ENCODE peak calls at places on chromosomes 13 and 19, in seven cellular contexts. M, Y, Q, R, W, L and F are unnamed samples.

GRCh38 chr19:811007-811434 is 10.7 kb downstream of the PLPPR3 start:
- DNase-seq in Y (peak), Q (no peak), L (no peak), M (no peak), R (no peak), W (no peak), F (no peak)

GRCh38 chr19:29256516-29256915 is 43.6 kb upstream of the UQCRFS1 start:
- DNase-seq in Q (no peak), M (no peak), W (no peak), Y (no peak), L (no peak), R (no peak), F (no peak)

GRCh38 chr19:7845390-7846179 is 15.6 kb downstream of the EVI5L start:
- DNase-seq in M (no peak), Q (no peak), L (no peak), W (no peak), Y (no peak), R (no peak), F (no peak)

GRCh38 chr19:5563941-5564612 is 3.7 kb downstream of the TINCR start:
- DNase-seq in Q (no peak), W (no peak), M (no peak), Y (no peak), R (no peak), L (peak), F (peak)

GRCh38 chr13:113399755-113400149 is 35.8 kb upstream of the GRTP1 start:
- DNase-seq in R (no peak), W (no peak), M (no peak), Q (no peak), L (no peak), Y (no peak), F (no peak)

GRCh38 chr13:76991432-76991795 is 467 bp upstream of the CLN5 start:
- DNase-seq in W (no peak), R (no peak), Q (peak), L (no peak), Y (no peak), M (peak), F (peak)

GRCh38 chr19:11448923-11449554 is 13.6 kb downstream of the PRKCSH start:
- DNase-seq in W (no peak), R (no peak), M (no peak), Q (no peak), L (no peak), Y (no peak), F (no peak)

GRCh38 chr13:110137677-110138008 is 169.3 kb downstream of the COL4A1 start:
- DNase-seq in L (no peak), W (no peak), R (peak), Q (no peak), M (peak), Y (no peak), F (no peak)

GRCh38 chr13:26502826-26503225 is 54.7 kb upstream of the WASF3 start:
- DNase-seq in L (peak), W (peak), M (no peak), Q (no peak), R (no peak), Y (peak), F (peak)

GRCh38 chr13:64591981-64592380 is 2638.2 kb downstream of the PCDH9 start:
- DNase-seq in L (peak), R (no peak), Y (no peak), Q (no peak), W (peak), M (no peak), F (peak)

GRCh38 chr19:39183100-39183499 is 13.7 kb upstream of the NCCRP1 start:
- DNase-seq in L (no peak), W (no peak), M (no peak), Y (no peak), Q (no peak), R (no peak), F (peak)

GRCh38 chr19:1189419-1189818 is 15.4 kb upstream of the SBNO2 start:
- DNase-seq in Y (no peak), R (no peak), Q (no peak), W (no peak), M (no peak), L (peak), F (peak)

GRCh38 chr13:98143601-98144500 is 957 bp downstream of the FARP1 start:
- DNase-seq in M (peak), R (peak), L (peak), W (peak), Y (peak), Q (no peak), F (peak)

GRCh38 chr13:98143157-98143553 is 261 bp downstream of the FARP1 start:
- DNase-seq in M (peak), W (no peak), L (no peak), Q (no peak), Y (no peak), R (peak), F (no peak)

GRCh38 chr13:98141938-98142426 is 912 bp upstream of the FARP1 start:
- DNase-seq in Q (no peak), R (peak), M (peak), W (no peak), L (no peak), Y (peak), F (no peak)

GRCh38 chr13:98142427-98143156 is at the start of gene FARP1:
- DNase-seq in M (peak), W (peak), Q (no peak), R (peak), Y (peak), L (peak), F (peak)

GRCh38 chr13:98144501-98145350 is 1.8 kb downstream of the FARP1 start:
- DNase-seq in Q (no peak), Y (peak), M (no peak), W (peak), R (no peak), L (peak), F (peak)
- H3K4me3 ChIP-seq in Q (peak), Y (peak), M (peak), W (peak), R (peak), L (peak), F (peak)

DNA sequence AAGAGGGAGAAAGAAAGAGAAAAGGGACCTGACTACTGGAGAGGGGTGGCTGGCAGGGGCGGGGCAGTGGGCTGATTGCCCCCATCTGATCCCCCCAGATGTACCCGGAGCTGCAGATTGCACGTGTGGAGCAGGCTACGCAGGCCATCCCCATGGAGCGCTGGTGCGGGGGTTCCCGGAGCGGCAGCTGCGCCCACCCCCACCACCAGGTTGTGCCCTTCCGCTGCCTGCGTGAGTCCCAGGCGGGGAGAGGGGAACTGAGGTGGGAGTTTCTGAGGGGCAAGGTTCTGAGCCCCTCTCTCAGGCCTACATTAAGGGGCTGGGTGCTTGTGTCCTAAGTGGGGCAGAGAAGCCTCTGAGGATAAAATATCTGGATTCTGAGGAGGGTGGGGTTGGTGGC is 2.4 kb downstream of the APLP1 start:
- DNase-seq in Q (no peak), M (no peak), R (no peak), Y (peak), W (no peak), L (no peak), F (no peak)
- TF ChIP-seq CTCF in Q (no peak), M (no peak), R (no peak), Y (peak), W (no peak), L (no peak), F (no peak)

DNA sequence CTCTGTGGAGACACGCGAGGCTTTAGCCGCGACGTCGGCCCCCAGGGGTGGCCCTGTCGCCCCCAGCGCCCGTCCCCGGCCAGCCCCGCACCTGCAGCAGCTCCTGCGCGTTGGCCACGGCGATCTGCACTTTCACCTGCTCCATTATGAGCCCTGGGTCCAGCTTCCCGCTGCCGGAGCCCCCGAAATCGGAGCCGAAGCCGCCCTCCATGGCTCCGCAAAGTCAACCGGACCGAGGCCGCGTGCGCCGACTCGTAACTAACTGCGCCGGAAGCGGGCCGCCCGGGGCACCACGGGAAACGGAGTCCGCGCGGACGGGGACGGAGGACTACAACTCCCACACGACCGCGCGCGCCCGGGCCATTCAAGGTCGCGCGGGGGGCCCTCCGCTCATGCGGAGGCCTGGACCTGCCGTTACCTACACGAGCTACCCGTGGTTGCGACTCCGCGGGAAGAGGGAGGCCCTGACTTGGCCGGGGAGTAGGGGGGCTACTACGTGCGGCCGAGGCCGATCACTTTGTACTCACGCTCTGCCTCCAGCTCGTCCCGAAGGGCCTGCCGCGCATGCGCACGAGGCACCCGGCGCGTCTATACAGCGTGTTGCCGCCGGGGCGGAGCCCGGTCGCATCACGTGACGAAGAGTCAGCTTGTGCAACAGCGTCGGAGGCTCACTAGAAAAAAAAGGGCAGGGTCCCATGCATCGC is at the start of gene TIMM13:
- DNase-seq in L (peak), W (peak), Y (peak), R (peak), Q (peak), M (peak), F (peak)
- H3K4me3 ChIP-seq in L (peak), W (peak), Y (peak), R (peak), Q (peak), M (peak), F (peak)

GRCh38 chr19:48512504-48513288 is 1.1 kb upstream of the LMTK3 start:
- DNase-seq in Q (no peak), Y (no peak), R (no peak), W (no peak), L (no peak), M (no peak), F (no peak)
- TF ChIP-seq CTCF in Q (no peak), Y (no peak), R (no peak), W (no peak), L (no peak), M (no peak), F (no peak)